ENCODE peak calls at places on chromosomes 3 and 15, in seven cellular contexts. L, J, X, W, E, Y and B are unnamed samples. For H3K79me1, the result is how much of the 10 kb centered on the place peaks cover.

GRCh38 chr3:38579146-38579545 is 70.3 kb downstream of the SCN5A start:
- DNase-seq in L (no peak), J (peak), X (no peak), W (peak), E (peak), Y (peak), B (no peak)

GRCh38 chr3:184608209-184608608 is 46.6 kb downstream of the EPHB3 start:
- DNase-seq in L (no peak), J (no peak), X (no peak), W (no peak), E (no peak), Y (no peak), B (no peak)

GRCh38 chr15:65920121-65920520 is 50.8 kb downstream of the RAB11A start:
- DNase-seq in L (no peak), J (no peak), X (no peak), W (no peak), E (no peak), Y (no peak), B (no peak)

GRCh38 chr3:26437678-26438077 is 184.9 kb upstream of the LRRC3B start:
- DNase-seq in L (no peak), J (no peak), X (no peak), W (peak), E (no peak), Y (peak), B (peak)

GRCh38 chr3:140180603-140181002 is 245.6 kb downstream of the CLSTN2 start:
- DNase-seq in L (no peak), J (no peak), X (no peak), W (no peak), E (no peak), Y (no peak), B (no peak)

GRCh38 chr3:112333002-112333385 is at the start of gene CD200:
- DNase-seq in L (peak), J (peak), X (peak), W (peak), E (no peak), Y (peak), B (peak)

GRCh38 chr3:139421459-139421858 is 32.0 kb upstream of the COPB2 start:
- DNase-seq in L (no peak), J (no peak), X (no peak), W (peak), E (no peak), Y (no peak), B (no peak)

GRCh38 chr15:37931868-37932267 is 2.6 kb upstream of the TMCO5A start:
- DNase-seq in L (no peak), J (no peak), X (peak), W (no peak), E (no peak), Y (no peak), B (peak)

GRCh38 chr3:25428003-25428861 is at the start of gene RARB:
- DNase-seq in L (peak), J (peak), X (peak), W (peak), E (peak), Y (peak), B (peak)

GRCh38 chr15:92393994-92394326 is 279 bp downstream of the ST8SIA2 start:
- DNase-seq in L (peak), J (no peak), X (no peak), W (peak), E (no peak), Y (no peak), B (no peak)

DNA sequence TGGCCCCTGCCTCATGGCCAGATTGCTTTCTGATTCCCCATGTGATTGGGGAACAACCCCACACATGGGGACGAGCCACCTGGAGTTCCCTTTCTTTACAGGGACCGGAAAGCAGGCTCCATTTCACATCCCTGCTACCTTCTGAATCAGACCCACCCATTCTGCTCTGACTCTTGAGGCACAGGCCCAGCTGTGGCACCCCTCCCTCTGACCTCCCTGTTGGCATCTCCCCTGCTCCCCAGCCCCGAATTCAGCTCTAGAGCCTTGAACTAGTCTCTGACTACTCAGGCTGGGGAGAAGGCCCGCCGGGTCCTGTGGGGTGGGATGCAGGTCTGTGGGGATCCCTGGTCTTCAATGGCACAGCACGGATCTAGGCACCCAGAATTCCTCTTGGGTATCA is 12.1 kb downstream of the FAM3D start:
- DNase-seq in L (no peak), J (no peak), X (no peak), W (no peak), E (no peak), Y (no peak), B (no peak)
- H3K79me1 ChIP-seq in L (under half), J (under half), X (under half), W (under half), E (under half), Y (under half), B (under half)

GRCh38 chr3:143810866-143811265 is 37.4 kb downstream of the SLC9A9 start:
- DNase-seq in L (no peak), J (no peak), X (no peak), W (no peak), E (no peak), Y (no peak), B (no peak)

GRCh38 chr3:143811602-143812001 is 36.7 kb downstream of the SLC9A9 start:
- DNase-seq in L (no peak), J (no peak), X (no peak), W (no peak), E (no peak), Y (peak), B (no peak)

GRCh38 chr3:143807987-143808386 is 40.3 kb downstream of the SLC9A9 start:
- DNase-seq in L (no peak), J (no peak), X (no peak), W (no peak), E (no peak), Y (no peak), B (no peak)

GRCh38 chr3:143806043-143806442 is 42.2 kb downstream of the SLC9A9 start:
- DNase-seq in L (no peak), J (no peak), X (no peak), W (peak), E (no peak), Y (no peak), B (no peak)

DNA sequence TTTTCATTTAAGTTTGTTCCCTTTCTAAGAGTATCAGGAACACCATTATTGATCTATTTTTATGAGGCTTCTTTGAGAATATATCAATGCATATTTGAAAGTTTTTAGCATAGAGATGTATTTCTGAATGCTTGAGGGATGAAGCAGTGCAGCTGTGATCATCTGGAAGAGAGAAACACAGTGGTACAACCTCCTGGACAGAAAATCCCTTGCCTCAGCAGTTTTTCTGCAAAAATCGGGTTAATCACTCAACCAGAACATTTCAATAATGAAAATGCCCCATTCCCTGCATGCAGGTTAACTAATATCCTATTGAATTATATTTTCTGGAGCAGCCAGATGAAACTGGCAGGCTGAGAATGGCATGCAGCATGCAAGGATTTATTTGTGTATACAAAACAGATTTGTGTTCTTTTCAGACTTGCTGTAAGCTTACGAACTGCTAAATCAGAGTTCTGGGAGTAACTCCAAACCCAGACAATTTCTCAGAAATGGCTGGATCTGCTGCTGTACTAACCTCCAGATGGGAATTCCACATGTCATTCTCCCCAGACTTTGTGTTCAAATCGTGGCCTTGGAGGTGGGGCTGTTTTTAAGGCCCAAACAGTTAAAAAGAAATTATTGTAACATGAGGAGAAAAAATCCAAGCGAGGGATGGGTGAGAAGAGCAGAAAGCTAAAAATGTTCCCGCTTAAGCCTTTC is 39.1 kb downstream of the SLC9A9 start:
- DNase-seq in L (no peak), J (no peak), X (peak), W (no peak), E (no peak), Y (no peak), B (no peak)
- H3K27ac ChIP-seq in L (no peak), J (no peak), X (peak), W (no peak), E (no peak), Y (no peak), B (peak)

GRCh38 chr15:40270246-40270995 is 12.4 kb downstream of the ANKRD63 start:
- DNase-seq in L (no peak), J (no peak), X (no peak), W (no peak), E (no peak), Y (no peak), B (no peak)
- H2BK5ac ChIP-seq in L (no peak), J (no peak), X (no peak), W (no peak), E (no peak), Y (no peak), B (no peak)

GRCh38 chr3:21682231-21682630 is 68.8 kb downstream of the ZNF385D start:
- DNase-seq in L (no peak), J (no peak), X (no peak), W (no peak), E (no peak), Y (no peak), B (no peak)
- H3K79me1 ChIP-seq in L (under half), J (under half), X (under half), W (under half), E (under half), Y (under half), B (under half)

DNA sequence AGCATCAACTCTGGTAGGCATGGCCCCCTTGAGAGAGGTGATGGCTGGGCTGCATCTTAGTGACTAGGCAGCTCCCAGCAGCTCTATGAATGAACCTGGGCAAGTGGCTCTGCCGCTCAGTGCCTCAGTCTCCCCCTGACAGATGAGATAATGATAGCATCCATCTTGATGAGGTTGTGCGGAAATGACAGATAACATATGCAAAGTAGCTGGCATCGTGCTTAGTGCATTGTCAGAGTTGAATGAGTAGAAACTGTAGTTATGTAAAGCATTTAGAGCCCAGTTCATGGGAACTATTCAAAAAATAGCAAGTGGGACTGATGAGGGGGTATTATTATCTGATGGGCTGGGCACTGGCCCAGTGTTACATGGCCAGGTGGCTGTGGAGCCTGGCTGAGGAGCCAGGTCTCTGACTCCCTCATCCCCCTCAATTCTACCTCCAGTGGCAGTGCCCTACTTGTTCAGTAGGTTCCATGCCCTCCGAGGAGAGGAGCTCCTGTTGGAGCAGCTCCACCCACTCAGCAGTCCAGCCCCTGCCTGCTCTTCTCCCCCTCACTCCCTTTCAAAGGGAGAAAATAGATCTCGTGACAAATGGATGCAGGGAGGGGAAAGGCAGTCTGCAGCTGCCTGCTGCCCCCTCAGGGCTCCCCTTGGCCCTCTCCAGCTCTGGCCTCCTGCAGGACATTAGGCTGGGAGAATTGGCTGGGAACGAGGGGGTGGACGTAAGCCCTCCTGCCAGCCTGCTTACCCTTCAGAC is 6.6 kb downstream of the PRKCD start:
- DNase-seq in L (no peak), J (no peak), X (no peak), W (no peak), E (no peak), Y (no peak), B (no peak)
- H3K27ac ChIP-seq in L (no peak), J (no peak), X (no peak), W (no peak), E (no peak), Y (no peak), B (no peak)

GRCh38 chr3:43090238-43090637 is 15.6 kb downstream of the POMGNT2 start:
- DNase-seq in L (no peak), J (no peak), X (no peak), W (no peak), E (no peak), Y (no peak), B (no peak)
- H2BK5ac ChIP-seq in L (no peak), J (no peak), X (no peak), W (no peak), E (no peak), Y (no peak), B (no peak)

GRCh38 chr3:121414924-121415323 is 130.9 kb downstream of the POLQ start:
- DNase-seq in L (no peak), J (no peak), X (no peak), W (peak), E (no peak), Y (peak), B (no peak)
- H3K79me1 ChIP-seq in L (under half), J (under half), X (under half), W (under half), E (under half), Y (under half), B (under half)